ENCODE peak calls at places on chromosome 19, in six cellular contexts. One of them, this sample, is unnamed.

GRCh38 chr19:2266183-2266993 is 10.2 kb upstream of the JSRP1 start:
- DNase-seq in H9: no peak
- DNase-seq in neuronal stem cell: no peak
- DNase-seq in mesendoderm: no peak
- DNase-seq in IMR-90: peak; percentile 75
- DNase-seq in H1: no peak
- DNase-seq in this sample: peak; percentile 52

GRCh38 chr19:16714702-16715294 is 4.8 kb upstream of the NWD1 start:
- DNase-seq in mesendoderm: peak; percentile 47
- DNase-seq in H1: peak; percentile 92
- DNase-seq in H9: peak; percentile 71
- DNase-seq in IMR-90: peak; percentile 24
- DNase-seq in neuronal stem cell: peak; percentile 74
- DNase-seq in this sample: peak; percentile 39

GRCh38 chr19:4379383-4380253 is 20.7 kb downstream of the SH3GL1 start:
- DNase-seq in H9: no peak
- DNase-seq in neuronal stem cell: no peak
- DNase-seq in IMR-90: peak; percentile 59
- DNase-seq in mesendoderm: no peak
- DNase-seq in H1: no peak
- DNase-seq in this sample: no peak

GRCh38 chr19:14550201-14550754 is 20.9 kb downstream of the TECR start:
- DNase-seq in mesendoderm: no peak
- DNase-seq in neuronal stem cell: no peak
- DNase-seq in H9: no peak
- DNase-seq in IMR-90: no peak
- DNase-seq in H1: no peak
- DNase-seq in this sample: no peak

GRCh38 chr19:51688665-51689571 is 4.2 kb upstream of the SPACA6 start:
- DNase-seq in IMR-90: peak; percentile 95
- DNase-seq in H1: peak; percentile 80
- DNase-seq in mesendoderm: peak; percentile 97
- DNase-seq in H9: peak; percentile 87
- DNase-seq in neuronal stem cell: peak; percentile 79
- DNase-seq in this sample: peak; percentile 98

GRCh38 chr19:51473009-51473707 is 5.2 kb upstream of the CEACAM18 start:
- DNase-seq in neuronal stem cell: peak; percentile 48
- DNase-seq in H9: peak; percentile 65
- DNase-seq in mesendoderm: peak; percentile 68
- DNase-seq in H1: peak; percentile 86
- DNase-seq in IMR-90: peak; percentile 59
- DNase-seq in this sample: peak; percentile 48

GRCh38 chr19:21463449-21464105 is 41.8 kb upstream of the ZNF429 start:
- DNase-seq in neuronal stem cell: peak; percentile 72
- DNase-seq in mesendoderm: peak; percentile 98
- DNase-seq in H9: peak; percentile 95
- DNase-seq in IMR-90: no peak
- DNase-seq in H1: peak; percentile 81
- DNase-seq in this sample: no peak

GRCh38 chr19:46349311-46349993 is 2.6 kb downstream of the PPP5C start:
- DNase-seq in mesendoderm: no peak
- DNase-seq in H1: no peak
- DNase-seq in IMR-90: no peak
- DNase-seq in neuronal stem cell: no peak
- DNase-seq in H9: no peak
- DNase-seq in this sample: no peak

GRCh38 chr19:5804516-5805464 is at the start of gene NRTN:
- DNase-seq in IMR-90: no peak
- DNase-seq in mesendoderm: peak; percentile 53
- DNase-seq in H9: peak; percentile 67
- DNase-seq in H1: peak; percentile 77
- DNase-seq in neuronal stem cell: peak; percentile 50
- DNase-seq in this sample: no peak

GRCh38 chr19:40786060-40787037 is 8.3 kb downstream of the RAB4B start:
- DNase-seq in H1: no peak
- DNase-seq in mesendoderm: no peak
- DNase-seq in H9: no peak
- DNase-seq in neuronal stem cell: no peak
- DNase-seq in IMR-90: no peak
- DNase-seq in this sample: no peak
- H2BK15ac ChIP-seq in H1: no peak overlapping the region
- H2BK15ac ChIP-seq in mesendoderm: no peak overlapping the region
- H2BK15ac ChIP-seq in H9: no peak overlapping the region
- H2BK15ac ChIP-seq in neuronal stem cell: no peak overlapping the region
- H2BK15ac ChIP-seq in IMR-90: no peak overlapping the region
- H2BK15ac ChIP-seq in this sample: no peak overlapping the region

GRCh38 chr19:12701596-12702282 is 5.3 kb upstream of the FBXW9 start:
- DNase-seq in H9: no peak
- DNase-seq in mesendoderm: no peak
- DNase-seq in IMR-90: no peak
- DNase-seq in neuronal stem cell: no peak
- DNase-seq in H1: no peak
- DNase-seq in this sample: no peak

GRCh38 chr19:12706332-12706718 is 9.9 kb upstream of the FBXW9 start:
- DNase-seq in neuronal stem cell: no peak
- DNase-seq in H9: no peak
- DNase-seq in mesendoderm: no peak
- DNase-seq in IMR-90: no peak
- DNase-seq in H1: no peak
- DNase-seq in this sample: no peak

GRCh38 chr19:12705654-12706331 is 9.4 kb upstream of the FBXW9 start:
- DNase-seq in H1: no peak
- DNase-seq in mesendoderm: no peak
- DNase-seq in H9: no peak
- DNase-seq in neuronal stem cell: no peak
- DNase-seq in IMR-90: no peak
- DNase-seq in this sample: no peak

GRCh38 chr19:12703056-12703455 is 6.6 kb upstream of the FBXW9 start:
- DNase-seq in mesendoderm: peak; percentile 97
- DNase-seq in H9: peak; percentile 95
- DNase-seq in H1: peak; percentile 89
- DNase-seq in IMR-90: peak; percentile 43
- DNase-seq in neuronal stem cell: peak; percentile 85
- DNase-seq in this sample: peak; percentile 55

DNA sequence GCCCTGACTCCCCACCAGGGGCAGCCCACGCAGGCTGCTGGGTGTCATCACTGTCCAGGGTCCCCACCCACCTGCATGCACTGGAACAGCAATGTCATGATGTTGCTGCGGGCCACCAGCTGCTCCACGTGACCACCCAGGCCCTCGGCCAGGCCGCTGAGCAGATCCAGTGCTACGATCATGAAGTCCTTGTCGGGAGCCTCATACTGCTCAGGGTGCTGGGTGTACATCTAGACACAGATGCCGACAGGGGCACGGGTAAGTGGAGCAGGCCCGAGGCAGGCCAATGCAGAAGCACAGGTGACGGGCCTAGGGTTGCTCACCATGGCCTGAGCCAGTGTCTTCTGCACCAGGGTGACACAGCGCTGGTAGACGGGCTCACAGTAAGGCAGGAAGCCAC is 8.7 kb upstream of the FBXW9 start:
- DNase-seq in IMR-90: no peak
- DNase-seq in H9: no peak
- DNase-seq in neuronal stem cell: no peak
- DNase-seq in H1: no peak
- DNase-seq in mesendoderm: no peak
- DNase-seq in this sample: no peak
- H2BK15ac ChIP-seq in IMR-90: no peak overlapping the region
- H2BK15ac ChIP-seq in H9: no peak overlapping the region
- H2BK15ac ChIP-seq in neuronal stem cell: no peak overlapping the region
- H2BK15ac ChIP-seq in H1: no peak overlapping the region
- H2BK15ac ChIP-seq in mesendoderm: no peak overlapping the region
- H2BK15ac ChIP-seq in this sample: no peak overlapping the region

GRCh38 chr19:45136507-45137178 is 24.1 kb downstream of the NKPD1 start:
- DNase-seq in H1: no peak
- DNase-seq in mesendoderm: no peak
- DNase-seq in H9: no peak
- DNase-seq in IMR-90: no peak
- DNase-seq in neuronal stem cell: no peak
- DNase-seq in this sample: no peak
- H2BK15ac ChIP-seq in H1: no peak overlapping the region
- H2BK15ac ChIP-seq in mesendoderm: no peak overlapping the region
- H2BK15ac ChIP-seq in H9: no peak overlapping the region
- H2BK15ac ChIP-seq in IMR-90: no peak overlapping the region
- H2BK15ac ChIP-seq in neuronal stem cell: no peak overlapping the region
- H2BK15ac ChIP-seq in this sample: no peak overlapping the region

GRCh38 chr19:33329060-33329459 is 26.7 kb upstream of the CEBPA start:
- DNase-seq in mesendoderm: no peak
- DNase-seq in H1: no peak
- DNase-seq in IMR-90: no peak
- DNase-seq in H9: no peak
- DNase-seq in neuronal stem cell: no peak
- DNase-seq in this sample: no peak

GRCh38 chr19:33325920-33326319 is 23.6 kb upstream of the CEBPA start:
- DNase-seq in mesendoderm: no peak
- DNase-seq in neuronal stem cell: no peak
- DNase-seq in H1: no peak
- DNase-seq in H9: no peak
- DNase-seq in IMR-90: no peak
- DNase-seq in this sample: no peak

GRCh38 chr19:33333151-33333550 is 30.8 kb upstream of the CEBPA start:
- DNase-seq in H9: no peak
- DNase-seq in IMR-90: no peak
- DNase-seq in H1: no peak
- DNase-seq in mesendoderm: no peak
- DNase-seq in neuronal stem cell: no peak
- DNase-seq in this sample: no peak

GRCh38 chr19:33332248-33332647 is 29.9 kb upstream of the CEBPA start:
- DNase-seq in neuronal stem cell: no peak
- DNase-seq in mesendoderm: no peak
- DNase-seq in IMR-90: no peak
- DNase-seq in H9: no peak
- DNase-seq in H1: no peak
- DNase-seq in this sample: no peak

DNA sequence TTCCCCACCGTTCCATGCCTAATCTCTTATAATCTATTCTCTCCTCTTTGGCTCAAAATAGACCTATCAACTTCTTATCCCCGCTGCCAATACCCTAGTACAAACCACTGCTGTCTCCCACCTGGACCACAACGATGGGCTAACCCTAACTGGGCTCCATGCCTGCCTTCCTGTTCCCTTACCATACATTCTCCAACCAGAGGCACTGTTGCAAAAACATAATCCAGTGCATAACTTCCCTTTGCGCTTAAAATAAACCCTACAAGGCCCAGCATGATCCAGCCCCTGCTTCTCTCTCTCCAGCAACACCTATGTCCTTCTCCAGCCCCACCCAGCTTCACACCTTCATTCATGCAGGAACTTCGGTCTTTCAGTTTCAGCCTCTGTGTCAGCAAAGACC is 27.4 kb upstream of the CEBPA start:
- DNase-seq in H9: no peak
- DNase-seq in mesendoderm: no peak
- DNase-seq in neuronal stem cell: no peak
- DNase-seq in H1: no peak
- DNase-seq in IMR-90: no peak
- DNase-seq in this sample: no peak
- H2BK15ac ChIP-seq in H9: no peak overlapping the region
- H2BK15ac ChIP-seq in mesendoderm: no peak overlapping the region
- H2BK15ac ChIP-seq in neuronal stem cell: no peak overlapping the region
- H2BK15ac ChIP-seq in H1: no peak overlapping the region
- H2BK15ac ChIP-seq in IMR-90: no peak overlapping the region
- H2BK15ac ChIP-seq in this sample: no peak overlapping the region

DNA sequence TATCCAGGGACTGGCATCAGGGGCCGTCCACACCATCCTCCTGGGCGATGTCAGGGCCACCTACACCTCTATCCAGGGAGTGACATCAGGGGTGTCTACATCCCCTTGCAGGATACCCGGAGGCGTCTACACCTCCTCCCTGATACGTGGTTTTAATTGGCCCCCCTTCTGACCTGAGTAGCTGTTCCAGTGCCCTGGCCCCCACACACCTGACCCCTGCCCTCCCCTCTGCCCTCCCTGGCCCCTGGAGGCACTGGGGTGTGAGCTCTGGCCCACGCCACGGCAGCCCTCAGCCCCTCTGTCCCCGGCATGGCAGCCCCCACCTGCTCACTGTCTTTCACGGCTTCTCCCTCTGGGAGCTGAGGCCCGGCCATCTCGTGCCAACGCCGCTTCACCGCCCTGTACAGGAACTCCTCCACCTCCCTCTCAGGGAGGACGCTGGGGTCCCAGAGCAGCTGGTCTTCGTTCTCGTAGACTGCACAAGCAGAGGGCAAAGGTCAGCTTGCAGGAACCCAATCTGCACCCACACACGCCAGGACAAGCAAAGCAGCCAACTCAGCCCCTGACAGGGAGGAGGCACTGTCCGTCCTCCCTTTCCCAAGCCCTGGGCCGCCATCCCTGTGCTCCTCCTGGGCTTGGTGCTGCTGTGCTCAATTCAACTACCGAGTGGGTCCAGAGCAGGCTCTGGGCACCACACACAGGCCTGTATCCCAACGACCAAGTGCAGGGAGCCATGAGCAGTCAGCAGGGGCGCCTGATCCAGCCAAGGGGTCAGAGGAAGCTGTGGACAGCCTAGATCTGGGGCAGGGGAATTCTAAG is 22.2 kb upstream of the PLPP2 start:
- DNase-seq in mesendoderm: no peak
- DNase-seq in neuronal stem cell: no peak
- DNase-seq in H1: no peak
- DNase-seq in H9: no peak
- DNase-seq in IMR-90: no peak
- DNase-seq in this sample: no peak
- H2BK15ac ChIP-seq in mesendoderm: no peak overlapping the region
- H2BK15ac ChIP-seq in neuronal stem cell: no peak overlapping the region
- H2BK15ac ChIP-seq in H1: no peak overlapping the region
- H2BK15ac ChIP-seq in H9: no peak overlapping the region
- H2BK15ac ChIP-seq in IMR-90: no peak overlapping the region
- H2BK15ac ChIP-seq in this sample: no peak overlapping the region

This sample was measured in mesenchymal stem cell.